ENCODE peak calls at places on chromosomes 2 and 18, in nine cellular contexts. P, T, D, Q, V, G, N, C and J are unnamed samples.

GRCh38 chr2:16030206-16031054 is 90.1 kb downstream of the MYCN start:
- DNase-seq in P (no peak), T (no peak), D (no peak), Q (no peak), V (peak; percentile 35), G (no peak), N (no peak), C (no peak), J (no peak)

GRCh38 chr2:222609391-222609790 is 46.5 kb downstream of the FARSB start:
- DNase-seq in P (no peak), T (no peak), D (no peak), Q (no peak), V (no peak), G (peak; percentile 41), N (no peak), C (no peak), J (no peak)

GRCh38 chr18:64615047-64615446 is 466.2 kb upstream of the LINC00305 start:
- DNase-seq in P (no peak), T (no peak), D (no peak), Q (no peak), V (no peak), G (no peak), N (no peak), C (no peak), J (no peak)

GRCh38 chr18:45980229-45980628 is 13.1 kb upstream of the EPG5 start:
- DNase-seq in P (no peak), T (no peak), D (no peak), Q (no peak), V (no peak), G (no peak), N (no peak), C (no peak), J (no peak)

GRCh38 chr2:190533968-190534309 is 583 bp downstream of the NEMP2 start:
- DNase-seq in P (no peak), T (peak; percentile 29), D (peak; percentile 76), Q (no peak), V (no peak), G (no peak), N (no peak), C (no peak), J (peak; percentile 86)

GRCh38 chr2:217966399-217967068 is 36.3 kb downstream of the TNS1 start:
- DNase-seq in P (no peak), T (no peak), D (no peak), Q (no peak), V (no peak), G (peak; percentile 15), N (no peak), C (no peak), J (no peak)

GRCh38 chr2:240905176-240905781 is 857 bp upstream of the CROCC2 start:
- DNase-seq in P (no peak), T (no peak), D (no peak), Q (no peak), V (no peak), G (no peak), N (no peak), C (no peak), J (peak; percentile 71)

GRCh38 chr2:15892575-15892974 is 47.8 kb upstream of the MYCN start:
- DNase-seq in P (no peak), T (no peak), D (no peak), Q (no peak), V (no peak), G (no peak), N (no peak), C (no peak), J (no peak)

GRCh38 chr2:54704688-54705605 is 18.5 kb upstream of the EML6 start:
- DNase-seq in P (peak; percentile 7), T (no peak), D (no peak), Q (peak; percentile 84), V (no peak), G (peak; percentile 76), N (peak; percentile 84), C (no peak), J (no peak)

GRCh38 chr2:11131166-11131920 is 23.9 kb upstream of the SLC66A3 start:
- DNase-seq in P (no peak), T (no peak), D (no peak), Q (no peak), V (no peak), G (no peak), N (no peak), C (no peak), J (peak; percentile 73)

GRCh38 chr2:6423944-6424343 is 441.8 kb downstream of the CMPK2 start:
- DNase-seq in P (no peak), T (no peak), D (no peak), Q (no peak), V (no peak), G (no peak), N (no peak), C (no peak), J (no peak)

GRCh38 chr2:166651080-166651675 is 157.1 kb upstream of the SCN7A start:
- DNase-seq in P (no peak), T (no peak), D (no peak), Q (no peak), V (no peak), G (peak; percentile 20), N (peak; percentile 75), C (no peak), J (no peak)